ENCODE peak calls at places on chromosome 22, in seven cellular contexts. E is activated T-cell treated with anti-CD3 and anti-CD28 coated beads, Interleukin-2, amount 50 U/mL, for 72 hours; V is left ventricle myocardium superior; J is right lobe of liver; H is LoVo; I is hippocampal formation; X is body of pancreas. M is an unnamed sample.

GRCh38 chr22:20319745-20320658 is at the start of gene DGCR6L:
- DNase-seq in E (peak; percentile 99), V (peak; percentile 99), J (peak; percentile 97), H (peak; percentile 93), I (peak; percentile 80), X (peak; percentile 96), M (peak; percentile 98)

GRCh38 chr22:26291940-26292666 is 122.8 kb downstream of the SEZ6L start:
- DNase-seq in E (no peak), V (no peak), J (no peak), H (no peak), I (no peak), X (no peak), M (no peak)

GRCh38 chr22:45450931-45451651 is 37.6 kb downstream of the RIBC2 start:
- DNase-seq in E (no peak), V (peak; percentile 44), J (no peak), H (no peak), I (no peak), X (no peak), M (no peak)

GRCh38 chr22:47167056-47167455 is 404.6 kb downstream of the TBC1D22A start:
- DNase-seq in E (no peak), V (no peak), J (no peak), H (no peak), I (no peak), X (no peak), M (no peak)

GRCh38 chr22:36362819-36363377 is 24.9 kb downstream of the MYH9 start:
- DNase-seq in E (peak; percentile 69), V (no peak), J (no peak), H (no peak), I (no peak), X (no peak), M (no peak)

GRCh38 chr22:50673231-50674126 is 856 bp downstream of the SHANK3 start:
- DNase-seq in E (no peak), V (no peak), J (no peak), H (no peak), I (no peak), X (no peak), M (peak; percentile 35)

GRCh38 chr22:46788426-46789168 is 26.1 kb downstream of the TBC1D22A start:
- DNase-seq in E (peak; percentile 21), V (no peak), J (no peak), H (no peak), I (no peak), X (no peak), M (no peak)

GRCh38 chr22:31212783-31213626 is 907 bp downstream of the LIMK2 start:
- DNase-seq in E (no peak), V (no peak), J (no peak), H (no peak), I (no peak), X (no peak), M (no peak)

GRCh38 chr22:39543095-39543494 is 10.5 kb upstream of the RPS19BP1 start:
- DNase-seq in E (peak; percentile 52), V (no peak), J (no peak), H (no peak), I (no peak), X (no peak), M (no peak)

GRCh38 chr22:48376428-48376827 is 1451.2 kb downstream of the BRD1 start:
- DNase-seq in E (no peak), V (no peak), J (no peak), H (no peak), I (no peak), X (no peak), M (no peak)

GRCh38 chr22:28243539-28243938 is 324.5 kb upstream of the PITPNB start:
- DNase-seq in E (no peak), V (no peak), J (no peak), H (no peak), I (no peak), X (no peak), M (no peak)

GRCh38 chr22:35569916-35570315 is 29.3 kb downstream of the RASD2 start:
- DNase-seq in E (no peak), V (no peak), J (no peak), H (no peak), I (no peak), X (no peak), M (no peak)

GRCh38 chr22:22376352-22376706 is 131.7 kb downstream of the VPREB1 start:
- DNase-seq in E (no peak), V (no peak), J (no peak), H (no peak), I (no peak), X (no peak), M (no peak)

GRCh38 chr22:49699928-49700498 is 127.7 kb downstream of the BRD1 start:
- DNase-seq in E (no peak), V (no peak), J (no peak), H (no peak), I (no peak), X (no peak), M (no peak)

GRCh38 chr22:21457023-21457787 is 10.0 kb upstream of the TMEM191C start:
- DNase-seq in E (no peak), V (no peak), J (peak; percentile 77), H (no peak), I (no peak), X (no peak), M (peak; percentile 9)

GRCh38 chr22:18927573-18927972 is 8.5 kb downstream of the PRODH start:
- DNase-seq in E (no peak), V (no peak), J (no peak), H (no peak), I (no peak), X (no peak), M (no peak)

GRCh38 chr22:48263431-48263765 is 1500.9 kb downstream of the TBC1D22A start:
- DNase-seq in E (no peak), V (no peak), J (no peak), H (no peak), I (no peak), X (no peak), M (no peak)

GRCh38 chr22:47390026-47390970 is 627.8 kb downstream of the TBC1D22A start:
- DNase-seq in E (no peak), V (no peak), J (no peak), H (no peak), I (no peak), X (no peak), M (no peak)

GRCh38 chr22:20408891-20409290 is 14.9 kb downstream of the ZNF74 start:
- DNase-seq in E (no peak), V (no peak), J (no peak), H (no peak), I (no peak), X (no peak), M (no peak)

GRCh38 chr22:29130490-29130889 is 57.7 kb downstream of the KREMEN1 start:
- DNase-seq in E (no peak), V (no peak), J (no peak), H (no peak), I (no peak), X (no peak), M (no peak)

GRCh38 chr22:43060213-43060612 is 29.0 kb downstream of the TTLL1 start:
- DNase-seq in E (peak; percentile 47), V (no peak), J (no peak), H (no peak), I (no peak), X (peak; percentile 45), M (no peak)

GRCh38 chr22:20237480-20238440 is 30.4 kb downstream of the RTN4R start:
- DNase-seq in E (peak; percentile 18), V (no peak), J (no peak), H (no peak), I (no peak), X (peak; percentile 69), M (no peak)

GRCh38 chr22:45242778-45243191 is 2.1 kb upstream of the KIAA0930 start:
- DNase-seq in E (no peak), V (no peak), J (no peak), H (no peak), I (peak; percentile 30), X (peak; percentile 90), M (no peak)

GRCh38 chr22:37089451-37089850 is 20.1 kb downstream of the TMPRSS6 start:
- DNase-seq in E (no peak), V (no peak), J (no peak), H (no peak), I (no peak), X (no peak), M (no peak)

GRCh38 chr22:26513852-26514251 is 1.6 kb upstream of the TFIP11 start:
- DNase-seq in E (no peak), V (no peak), J (no peak), H (no peak), I (no peak), X (no peak), M (no peak)

GRCh38 chr22:18104566-18104965 is 6.0 kb upstream of the TUBA8 start:
- DNase-seq in E (no peak), V (no peak), J (no peak), H (no peak), I (no peak), X (no peak), M (no peak)

M was measured in left cardiac atrium.